ENCODE peak calls at places on chromosomes 1 and 21, in ten cellular contexts. One of them, this sample, is unnamed.

GRCh38 chr1:164588388-164589341 is 29.7 kb downstream of the PBX1 start:
- DNase-seq in T follicular helper cell: no peak
- DNase-seq in NCI-H146: peak; percentile 61
- DNase-seq in non-pigmented ciliary epithelial cell: no peak
- DNase-seq in dermis microvascular lymphatic vessel endothelial cell: no peak
- DNase-seq in activated gamma-delta T cell treated with anti-CD3 and anti-CD28 coated beads, Interleukin-2, amount 50 U/mL, for 16 hours: no peak
- DNase-seq in midbrain: peak; percentile 50
- DNase-seq in heart left ventricle: peak; percentile 86
- DNase-seq in DMS153: peak; percentile 25
- DNase-seq in WTC11: peak; percentile 66
- DNase-seq in this sample: no peak

GRCh38 chr1:7948950-7949349 is 8.3 kb upstream of the TNFRSF9 start:
- DNase-seq in NCI-H146: no peak
- DNase-seq in dermis microvascular lymphatic vessel endothelial cell: no peak
- DNase-seq in midbrain: no peak
- DNase-seq in non-pigmented ciliary epithelial cell: peak; percentile 72
- DNase-seq in WTC11: no peak
- DNase-seq in T follicular helper cell: peak; percentile 27
- DNase-seq in DMS153: no peak
- DNase-seq in heart left ventricle: no peak
- DNase-seq in activated gamma-delta T cell treated with anti-CD3 and anti-CD28 coated beads, Interleukin-2, amount 50 U/mL, for 16 hours: peak; percentile 30
- DNase-seq in this sample: no peak

GRCh38 chr1:56442456-56442855 is 136.9 kb downstream of the PLPP3 start:
- DNase-seq in non-pigmented ciliary epithelial cell: no peak
- DNase-seq in WTC11: no peak
- DNase-seq in DMS153: no peak
- DNase-seq in dermis microvascular lymphatic vessel endothelial cell: no peak
- DNase-seq in T follicular helper cell: no peak
- DNase-seq in midbrain: no peak
- DNase-seq in heart left ventricle: no peak
- DNase-seq in NCI-H146: no peak
- DNase-seq in activated gamma-delta T cell treated with anti-CD3 and anti-CD28 coated beads, Interleukin-2, amount 50 U/mL, for 16 hours: no peak
- DNase-seq in this sample: no peak

GRCh38 chr1:6037338-6037762 is 8.3 kb upstream of the KCNAB2 start:
- DNase-seq in WTC11: no peak
- DNase-seq in midbrain: no peak
- DNase-seq in DMS153: peak; percentile 72
- DNase-seq in activated gamma-delta T cell treated with anti-CD3 and anti-CD28 coated beads, Interleukin-2, amount 50 U/mL, for 16 hours: no peak
- DNase-seq in heart left ventricle: no peak
- DNase-seq in NCI-H146: no peak
- DNase-seq in T follicular helper cell: no peak
- DNase-seq in non-pigmented ciliary epithelial cell: no peak
- DNase-seq in dermis microvascular lymphatic vessel endothelial cell: no peak
- DNase-seq in this sample: no peak

GRCh38 chr1:216076751-216077150 is 346.5 kb downstream of the USH2A start:
- DNase-seq in heart left ventricle: no peak
- DNase-seq in midbrain: no peak
- DNase-seq in NCI-H146: no peak
- DNase-seq in dermis microvascular lymphatic vessel endothelial cell: no peak
- DNase-seq in T follicular helper cell: no peak
- DNase-seq in WTC11: no peak
- DNase-seq in activated gamma-delta T cell treated with anti-CD3 and anti-CD28 coated beads, Interleukin-2, amount 50 U/mL, for 16 hours: no peak
- DNase-seq in non-pigmented ciliary epithelial cell: no peak
- DNase-seq in DMS153: no peak
- DNase-seq in this sample: no peak

GRCh38 chr21:41820384-41821080 is 53.7 kb upstream of the RIPK4 start:
- DNase-seq in activated gamma-delta T cell treated with anti-CD3 and anti-CD28 coated beads, Interleukin-2, amount 50 U/mL, for 16 hours: no peak
- DNase-seq in heart left ventricle: no peak
- DNase-seq in non-pigmented ciliary epithelial cell: no peak
- DNase-seq in DMS153: no peak
- DNase-seq in dermis microvascular lymphatic vessel endothelial cell: no peak
- DNase-seq in midbrain: no peak
- DNase-seq in WTC11: no peak
- DNase-seq in T follicular helper cell: no peak
- DNase-seq in NCI-H146: no peak
- DNase-seq in this sample: no peak

GRCh38 chr1:205798577-205798976 is 14.4 kb downstream of the SLC41A1 start:
- DNase-seq in NCI-H146: no peak
- DNase-seq in heart left ventricle: no peak
- DNase-seq in WTC11: no peak
- DNase-seq in activated gamma-delta T cell treated with anti-CD3 and anti-CD28 coated beads, Interleukin-2, amount 50 U/mL, for 16 hours: no peak
- DNase-seq in non-pigmented ciliary epithelial cell: no peak
- DNase-seq in midbrain: no peak
- DNase-seq in T follicular helper cell: no peak
- DNase-seq in DMS153: no peak
- DNase-seq in dermis microvascular lymphatic vessel endothelial cell: no peak
- DNase-seq in this sample: no peak

GRCh38 chr1:229664133-229664689 is 38.2 kb downstream of the URB2 start:
- DNase-seq in NCI-H146: no peak
- DNase-seq in activated gamma-delta T cell treated with anti-CD3 and anti-CD28 coated beads, Interleukin-2, amount 50 U/mL, for 16 hours: peak; percentile 71
- DNase-seq in dermis microvascular lymphatic vessel endothelial cell: peak; percentile 39
- DNase-seq in midbrain: peak; percentile 56
- DNase-seq in heart left ventricle: no peak
- DNase-seq in non-pigmented ciliary epithelial cell: peak; percentile 43
- DNase-seq in DMS153: no peak
- DNase-seq in T follicular helper cell: peak; percentile 40
- DNase-seq in WTC11: no peak
- DNase-seq in this sample: peak; percentile 50

GRCh38 chr1:95435611-95436010 is 201.6 kb downstream of the RWDD3 start:
- DNase-seq in dermis microvascular lymphatic vessel endothelial cell: no peak
- DNase-seq in WTC11: no peak
- DNase-seq in DMS153: no peak
- DNase-seq in midbrain: no peak
- DNase-seq in T follicular helper cell: no peak
- DNase-seq in heart left ventricle: no peak
- DNase-seq in activated gamma-delta T cell treated with anti-CD3 and anti-CD28 coated beads, Interleukin-2, amount 50 U/mL, for 16 hours: no peak
- DNase-seq in NCI-H146: no peak
- DNase-seq in non-pigmented ciliary epithelial cell: no peak
- DNase-seq in this sample: no peak